ENCODE peak calls at places on chromosomes 4 and X, in four cellular contexts. Y, S, Q and V are unnamed samples. For H3K4me1 and H3K27me3, the result is how much of the 10 kb centered on the place peaks cover.

GRCh38 chr4:2365054-2365912 is 53.2 kb downstream of the ZFYVE28 start:
- DNase-seq in S (no peak), Q (no peak), Y (no peak), V (no peak)

GRCh38 chrX:9318213-9318612 is 146.6 kb upstream of the TBL1X start:
- DNase-seq in Q (no peak), Y (no peak), S (no peak), V (no peak)

GRCh38 chr4:146232131-146232722 is 17.9 kb downstream of the REELD1 start:
- DNase-seq in Y (no peak), S (no peak), Q (no peak), V (no peak)

GRCh38 chr4:10087152-10087791 is 29.3 kb downstream of the WDR1 start:
- DNase-seq in Q (peak), S (no peak), Y (no peak), V (no peak)

GRCh38 chr4:28868831-28869230 is 1851.3 kb upstream of the PCDH7 start:
- DNase-seq in S (no peak), Y (no peak), Q (no peak), V (no peak)

GRCh38 chrX:1527457-1527856 is 9.5 kb downstream of the P2RY8 start:
- DNase-seq in Q (no peak), S (no peak), Y (no peak), V (no peak)

GRCh38 chr4:9703391-9703790 is 78.0 kb upstream of the DRD5 start:
- DNase-seq in Y (peak), Q (no peak), S (peak), V (no peak)

GRCh38 chr4:142547974-142548373 is 298.1 kb downstream of the INPP4B start:
- DNase-seq in Y (no peak), S (no peak), Q (no peak), V (no peak)

GRCh38 chr4:117660668-117661067 is 373.6 kb upstream of the NDST3 start:
- DNase-seq in Y (no peak), S (peak), Q (no peak), V (no peak)

GRCh38 chr4:142817442-142817841 is 28.7 kb downstream of the INPP4B start:
- DNase-seq in Y (no peak), S (peak), Q (no peak), V (no peak)

GRCh38 chrX:24498181-24498580 is 33.1 kb downstream of the PDK3 start:
- DNase-seq in S (peak), Q (no peak), Y (peak), V (no peak)

GRCh38 chr4:153112071-153112460 is 92.2 kb upstream of the TRIM2 start:
- DNase-seq in Q (no peak), Y (no peak), S (no peak), V (peak)

GRCh38 chrX:96052078-96052477 is 632.6 kb upstream of the DIAPH2 start:
- DNase-seq in S (no peak), Q (no peak), Y (no peak), V (no peak)

GRCh38 chrX:121151293-121151692 is 103.9 kb downstream of the GLUD2 start:
- DNase-seq in S (no peak), Q (no peak), Y (no peak), V (no peak)

GRCh38 chr4:4461850-4462249 is 74.9 kb downstream of the NSG1 start:
- DNase-seq in Y (no peak), Q (no peak), S (no peak), V (no peak)

GRCh38 chr4:114178392-114178791 is 198.9 kb upstream of the ARSJ start:
- DNase-seq in S (no peak), Q (no peak), Y (no peak), V (no peak)

GRCh38 chr4:158016511-158016910 is 156.3 kb downstream of the GASK1B start:
- DNase-seq in Y (no peak), Q (no peak), S (no peak), V (no peak)

GRCh38 chrX:56763556-56764152 is 34.6 kb downstream of the NBDY start:
- DNase-seq in S (no peak), Q (no peak), Y (peak), V (peak)

GRCh38 chr4:149785686-149786431 is 29.8 kb downstream of the IQCM start:
- DNase-seq in S (peak), Q (no peak), Y (no peak), V (no peak)

DNA sequence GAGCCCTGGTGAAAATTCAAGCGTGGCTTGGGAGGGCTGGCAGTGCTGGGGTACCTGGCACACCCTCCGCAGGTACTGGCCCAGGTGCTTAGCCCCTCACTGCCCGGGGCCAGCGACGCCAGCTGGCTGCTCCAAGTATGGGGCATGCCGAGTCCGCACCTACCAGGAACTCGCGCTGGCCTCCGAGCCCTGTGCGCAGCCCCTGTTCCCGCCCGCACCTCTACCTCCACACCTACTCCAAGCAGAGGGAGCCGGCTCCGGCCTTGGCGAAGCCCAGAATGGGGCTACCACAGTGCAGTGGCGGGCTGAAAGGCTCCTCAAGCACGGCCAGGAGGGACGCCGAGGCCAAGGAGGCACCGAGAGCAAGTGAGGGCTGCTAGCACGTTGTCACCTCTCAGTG is 14.9 kb upstream of the DHX15 start:
- DNase-seq in Q (no peak), S (no peak), Y (no peak), V (no peak)
- H3K4me3 ChIP-seq in Q (no peak), S (no peak), Y (no peak), V (no peak)

GRCh38 chr4:139154538-139154937 is 22.5 kb downstream of the ELF2 start:
- DNase-seq in Y (no peak), S (peak), Q (no peak), V (no peak)
- H3K4me1 ChIP-seq in Y (under half), S (under half), Q (under half), V (under half)

GRCh38 chr4:25229804-25230203 is 4.0 kb upstream of the PI4K2B start:
- DNase-seq in Y (no peak), Q (no peak), S (no peak), V (no peak)
- H3K27me3 ChIP-seq in Y (under half), Q (under half), S (under half), V (under half)

DNA sequence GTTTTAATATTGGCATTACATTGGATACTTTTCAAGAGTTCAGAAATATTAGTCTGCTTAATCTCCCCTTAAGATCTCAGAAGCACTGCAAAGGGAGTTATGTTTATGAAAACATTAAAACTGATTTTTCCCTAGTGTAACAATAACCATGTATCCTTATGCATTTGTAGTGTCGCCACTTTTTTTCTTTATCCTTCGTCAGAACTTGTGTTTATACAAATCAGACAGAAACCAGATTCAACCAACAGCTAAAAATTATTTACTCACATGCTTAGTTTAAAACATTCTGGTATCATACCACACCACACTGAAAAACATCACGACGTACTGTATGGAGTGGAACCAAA is 1.3 kb downstream of the SETD7 start:
- DNase-seq in Q (no peak), Y (no peak), S (no peak), V (no peak)
- H3K4me3 ChIP-seq in Q (peak), Y (peak), S (no peak), V (peak)

GRCh38 chr4:118752551-118752950 is 67.4 kb downstream of the METTL14 start:
- DNase-seq in Q (no peak), S (no peak), Y (no peak), V (no peak)

GRCh38 chr4:118751634-118752293 is 66.6 kb downstream of the METTL14 start:
- DNase-seq in S (no peak), Q (no peak), Y (no peak), V (no peak)

GRCh38 chr4:118753685-118754084 is 68.5 kb downstream of the METTL14 start:
- DNase-seq in Q (no peak), S (no peak), Y (peak), V (no peak)

GRCh38 chr4:118754890-118755289 is 69.7 kb downstream of the METTL14 start:
- DNase-seq in S (no peak), Q (no peak), Y (no peak), V (no peak)

DNA sequence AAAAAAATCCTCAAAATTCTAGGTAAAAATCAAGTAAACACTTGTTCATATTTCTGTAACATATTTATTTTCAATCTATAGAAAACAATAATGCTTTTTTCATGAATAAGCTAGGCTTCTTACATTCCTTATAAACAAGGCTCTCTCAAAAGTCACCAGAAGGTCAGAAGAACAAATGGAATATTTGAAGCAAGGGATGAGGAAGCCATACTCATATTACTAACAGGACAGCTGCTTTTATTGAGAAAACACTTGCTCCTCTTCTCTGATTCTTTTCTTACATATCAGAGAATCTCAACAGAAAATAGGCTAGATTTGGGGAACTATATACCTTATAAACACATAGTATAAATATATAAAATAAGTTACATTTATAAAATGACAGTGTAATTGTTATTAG is 67.9 kb downstream of the METTL14 start:
- DNase-seq in Q (no peak), S (no peak), Y (no peak), V (no peak)
- H3K4me1 ChIP-seq in Q (half or more), S (under half), Y (half or more), V (half or more)